ENCODE peak calls at places on chromosome 6, in nine cellular contexts. One of them, this sample, is unnamed.

GRCh38 chr6:87921034-87921433 is 126.6 kb upstream of the SPACA1 start:
- DNase-seq in GM12878: no peak
- DNase-seq in lower lobe of right lung: no peak
- DNase-seq in GM23338: no peak
- DNase-seq in lower leg skin: no peak
- DNase-seq in heart right ventricle: no peak
- DNase-seq in MM.1S: no peak
- DNase-seq in tibial artery: no peak
- DNase-seq in A549: no peak
- DNase-seq in this sample: no peak

GRCh38 chr6:10030942-10031537 is 383.8 kb downstream of the TFAP2A start:
- DNase-seq in A549: no peak
- DNase-seq in lower leg skin: no peak
- DNase-seq in GM23338: peak; percentile 79
- DNase-seq in GM12878: no peak
- DNase-seq in tibial artery: no peak
- DNase-seq in heart right ventricle: no peak
- DNase-seq in lower lobe of right lung: no peak
- DNase-seq in MM.1S: peak; percentile 24
- DNase-seq in this sample: peak; percentile 1

GRCh38 chr6:168714547-168715260 is 273.7 kb downstream of the SMOC2 start:
- DNase-seq in A549: no peak
- DNase-seq in lower leg skin: no peak
- DNase-seq in MM.1S: no peak
- DNase-seq in lower lobe of right lung: no peak
- DNase-seq in GM23338: no peak
- DNase-seq in GM12878: no peak
- DNase-seq in heart right ventricle: no peak
- DNase-seq in tibial artery: no peak
- DNase-seq in this sample: no peak

GRCh38 chr6:44177691-44178423 is 19.2 kb downstream of the CAPN11 start:
- DNase-seq in MM.1S: no peak
- DNase-seq in lower leg skin: no peak
- DNase-seq in heart right ventricle: peak; percentile 78
- DNase-seq in GM23338: no peak
- DNase-seq in tibial artery: peak; percentile 93
- DNase-seq in GM12878: no peak
- DNase-seq in lower lobe of right lung: peak; percentile 64
- DNase-seq in A549: no peak
- DNase-seq in this sample: no peak

GRCh38 chr6:18155864-18156396 is 708 bp downstream of the KDM1B start:
- DNase-seq in GM23338: peak; percentile 95
- DNase-seq in lower lobe of right lung: peak; percentile 86
- DNase-seq in tibial artery: peak; percentile 74
- DNase-seq in lower leg skin: peak; percentile 90
- DNase-seq in MM.1S: peak; percentile 76
- DNase-seq in A549: peak; percentile 76
- DNase-seq in heart right ventricle: peak; percentile 51
- DNase-seq in GM12878: peak; percentile 55
- DNase-seq in this sample: peak; percentile 60

GRCh38 chr6:138724015-138724414 is 49.6 kb upstream of the CCDC28A start:
- DNase-seq in GM12878: no peak
- DNase-seq in MM.1S: no peak
- DNase-seq in A549: no peak
- DNase-seq in heart right ventricle: peak; percentile 43
- DNase-seq in lower lobe of right lung: peak; percentile 48
- DNase-seq in tibial artery: peak; percentile 70
- DNase-seq in lower leg skin: no peak
- DNase-seq in GM23338: no peak
- DNase-seq in this sample: no peak

GRCh38 chr6:2103644-2104523 is 141.5 kb downstream of the GMDS start:
- DNase-seq in GM12878: peak; percentile 11
- DNase-seq in A549: peak; percentile 33
- DNase-seq in MM.1S: peak; percentile 41
- DNase-seq in lower lobe of right lung: no peak
- DNase-seq in tibial artery: peak; percentile 75
- DNase-seq in lower leg skin: no peak
- DNase-seq in heart right ventricle: no peak
- DNase-seq in GM23338: no peak
- DNase-seq in this sample: no peak

GRCh38 chr6:116012471-116012949 is 48.2 kb downstream of the FRK start:
- DNase-seq in lower lobe of right lung: no peak
- DNase-seq in MM.1S: no peak
- DNase-seq in lower leg skin: no peak
- DNase-seq in heart right ventricle: no peak
- DNase-seq in GM23338: no peak
- DNase-seq in A549: no peak
- DNase-seq in GM12878: no peak
- DNase-seq in tibial artery: no peak
- DNase-seq in this sample: no peak

GRCh38 chr6:11497881-11498280 is 39.7 kb upstream of the TMEM170B start:
- DNase-seq in A549: no peak
- DNase-seq in MM.1S: no peak
- DNase-seq in GM23338: no peak
- DNase-seq in lower leg skin: no peak
- DNase-seq in lower lobe of right lung: no peak
- DNase-seq in tibial artery: no peak
- DNase-seq in heart right ventricle: no peak
- DNase-seq in GM12878: no peak
- DNase-seq in this sample: no peak

GRCh38 chr6:124676033-124676432 is 286.2 kb upstream of the RNF217 start:
- DNase-seq in MM.1S: no peak
- DNase-seq in lower leg skin: no peak
- DNase-seq in tibial artery: no peak
- DNase-seq in GM12878: no peak
- DNase-seq in A549: no peak
- DNase-seq in heart right ventricle: no peak
- DNase-seq in lower lobe of right lung: no peak
- DNase-seq in GM23338: no peak
- DNase-seq in this sample: no peak

GRCh38 chr6:129131282-129131681 is 248.3 kb downstream of the LAMA2 start:
- DNase-seq in lower lobe of right lung: no peak
- DNase-seq in heart right ventricle: peak; percentile 20
- DNase-seq in MM.1S: no peak
- DNase-seq in GM12878: no peak
- DNase-seq in lower leg skin: peak; percentile 84
- DNase-seq in tibial artery: peak; percentile 82
- DNase-seq in GM23338: no peak
- DNase-seq in A549: no peak
- DNase-seq in this sample: no peak

GRCh38 chr6:10393544-10394225 is 21.2 kb downstream of the TFAP2A start:
- DNase-seq in lower lobe of right lung: no peak
- DNase-seq in A549: no peak
- DNase-seq in lower leg skin: no peak
- DNase-seq in tibial artery: no peak
- DNase-seq in GM12878: no peak
- DNase-seq in GM23338: no peak
- DNase-seq in MM.1S: no peak
- DNase-seq in heart right ventricle: no peak
- DNase-seq in this sample: no peak

GRCh38 chr6:165300401-165300800 is 9.0 kb downstream of the C6orf118 start:
- DNase-seq in A549: no peak
- DNase-seq in GM12878: no peak
- DNase-seq in GM23338: no peak
- DNase-seq in MM.1S: no peak
- DNase-seq in lower lobe of right lung: no peak
- DNase-seq in heart right ventricle: no peak
- DNase-seq in tibial artery: no peak
- DNase-seq in lower leg skin: no peak
- DNase-seq in this sample: no peak
- H3K4me3 ChIP-seq in A549: no peak overlapping the region
- H3K4me3 ChIP-seq in GM12878: no peak overlapping the region
- H3K4me3 ChIP-seq in GM23338: no peak overlapping the region
- H3K4me3 ChIP-seq in MM.1S: no peak overlapping the region
- H3K4me3 ChIP-seq in lower lobe of right lung: no peak overlapping the region
- H3K4me3 ChIP-seq in heart right ventricle: no peak overlapping the region
- H3K4me3 ChIP-seq in tibial artery: no peak overlapping the region
- H3K4me3 ChIP-seq in lower leg skin: no peak overlapping the region
- H3K4me3 ChIP-seq in this sample: no peak overlapping the region

GRCh38 chr6:152052061-152052460 is 244.6 kb downstream of the ESR1 start:
- DNase-seq in GM23338: no peak
- DNase-seq in tibial artery: no peak
- DNase-seq in lower leg skin: no peak
- DNase-seq in MM.1S: no peak
- DNase-seq in lower lobe of right lung: no peak
- DNase-seq in GM12878: no peak
- DNase-seq in A549: no peak
- DNase-seq in heart right ventricle: no peak
- DNase-seq in this sample: no peak
- TF ChIP-seq CTCF in GM23338: no peak
- TF ChIP-seq CTCF in tibial artery: no peak
- TF ChIP-seq CTCF in lower leg skin: no peak
- TF ChIP-seq CTCF in MM.1S: no peak
- TF ChIP-seq CTCF in lower lobe of right lung: no peak
- TF ChIP-seq CTCF in GM12878: no peak
- TF ChIP-seq CTCF in A549: no peak
- TF ChIP-seq CTCF in heart right ventricle: no peak
- TF ChIP-seq CTCF in this sample: no peak

DNA sequence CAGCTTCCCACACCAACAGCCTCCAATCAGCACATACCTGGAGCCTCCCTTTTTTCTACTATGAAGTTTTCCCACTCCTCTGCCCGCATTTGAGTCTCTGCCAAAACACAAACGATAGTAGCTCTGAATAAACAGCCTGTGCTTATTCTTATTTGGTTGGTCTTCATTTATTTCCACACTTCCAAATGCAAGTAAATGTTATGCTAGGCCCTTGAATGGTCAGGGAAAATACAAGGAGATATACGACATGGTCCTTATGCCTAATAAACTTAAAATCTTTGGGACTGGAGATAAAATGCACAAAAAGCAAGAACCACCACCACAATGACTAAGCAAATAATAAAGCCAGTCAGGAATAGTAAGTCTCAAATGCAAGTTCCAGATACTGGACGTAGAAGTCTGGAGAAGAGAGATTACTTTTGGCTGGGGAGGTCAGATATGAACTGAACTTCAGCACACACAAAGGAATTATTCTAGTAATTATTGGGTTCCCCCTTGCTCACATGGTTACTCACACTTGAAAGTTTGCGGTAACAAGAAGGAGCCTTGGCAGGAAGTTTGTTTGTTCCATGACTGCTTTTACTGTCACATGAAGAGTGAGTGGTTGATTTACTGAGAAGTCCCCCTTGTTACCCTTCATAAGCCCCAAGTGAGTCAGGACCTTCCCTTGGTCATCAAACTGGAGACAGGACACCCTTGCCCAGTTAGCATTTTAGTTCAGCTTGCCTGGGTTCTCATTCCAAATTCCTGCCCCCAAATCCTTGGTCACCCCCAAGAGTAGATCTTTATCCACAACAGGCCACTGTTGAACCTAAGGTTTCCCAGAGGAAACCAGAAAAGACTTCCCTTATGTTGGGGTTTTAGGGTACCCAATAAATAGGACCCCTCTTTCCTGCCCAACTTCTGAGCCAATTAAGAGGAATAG is 511.2 kb upstream of the JARID2 start:
- DNase-seq in GM23338: no peak
- DNase-seq in heart right ventricle: peak; percentile 16
- DNase-seq in MM.1S: no peak
- DNase-seq in A549: no peak
- DNase-seq in lower lobe of right lung: no peak
- DNase-seq in GM12878: peak; percentile 88
- DNase-seq in tibial artery: no peak
- DNase-seq in lower leg skin: no peak
- DNase-seq in this sample: peak; percentile 65
- H3K4me3 ChIP-seq in GM23338: no peak overlapping the region
- H3K4me3 ChIP-seq in heart right ventricle: no peak overlapping the region
- H3K4me3 ChIP-seq in MM.1S: no peak overlapping the region
- H3K4me3 ChIP-seq in A549: no peak overlapping the region
- H3K4me3 ChIP-seq in lower lobe of right lung: no peak overlapping the region
- H3K4me3 ChIP-seq in GM12878: no peak overlapping the region
- H3K4me3 ChIP-seq in tibial artery: no peak overlapping the region
- H3K4me3 ChIP-seq in lower leg skin: no peak overlapping the region
- H3K4me3 ChIP-seq in this sample: no peak overlapping the region

GRCh38 chr6:47044418-47044817 is 2.3 kb upstream of the ADGRF1 start:
- DNase-seq in heart right ventricle: no peak
- DNase-seq in MM.1S: no peak
- DNase-seq in lower lobe of right lung: no peak
- DNase-seq in A549: no peak
- DNase-seq in tibial artery: no peak
- DNase-seq in GM12878: no peak
- DNase-seq in GM23338: no peak
- DNase-seq in lower leg skin: no peak
- DNase-seq in this sample: no peak
- TF ChIP-seq CTCF in heart right ventricle: no peak
- TF ChIP-seq CTCF in MM.1S: no peak
- TF ChIP-seq CTCF in lower lobe of right lung: no peak
- TF ChIP-seq CTCF in A549: no peak
- TF ChIP-seq CTCF in tibial artery: no peak
- TF ChIP-seq CTCF in GM12878: no peak
- TF ChIP-seq CTCF in GM23338: no peak
- TF ChIP-seq CTCF in lower leg skin: no peak
- TF ChIP-seq CTCF in this sample: no peak

DNA sequence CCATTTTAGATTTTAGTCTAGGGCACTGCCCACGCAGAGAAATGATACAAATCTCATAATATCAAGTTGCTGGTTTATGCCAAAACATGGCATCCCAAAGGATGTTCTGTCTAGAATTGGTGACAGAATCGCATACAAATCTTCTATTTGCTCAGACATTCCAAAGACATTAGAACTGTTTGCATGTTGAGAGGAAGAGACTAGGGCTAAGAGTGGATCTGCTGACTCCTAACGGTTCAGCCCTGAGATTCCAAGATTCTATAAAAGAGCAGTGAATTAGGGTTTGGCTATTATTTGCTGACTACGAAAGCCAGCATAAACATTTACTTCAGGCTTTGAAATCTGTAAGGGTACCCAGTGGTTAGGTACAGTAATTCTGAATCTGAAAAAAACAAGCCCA is 3.6 kb downstream of the EPB41L2 start:
- DNase-seq in tibial artery: no peak
- DNase-seq in A549: peak; percentile 13
- DNase-seq in GM12878: no peak
- DNase-seq in heart right ventricle: no peak
- DNase-seq in lower lobe of right lung: no peak
- DNase-seq in lower leg skin: no peak
- DNase-seq in MM.1S: no peak
- DNase-seq in GM23338: no peak
- DNase-seq in this sample: no peak
- H3K4me3 ChIP-seq in tibial artery: no peak overlapping the region
- H3K4me3 ChIP-seq in A549: peak overlapping the region; percentile 9
- H3K4me3 ChIP-seq in GM12878: peak overlapping the region; percentile 88
- H3K4me3 ChIP-seq in heart right ventricle: no peak overlapping the region
- H3K4me3 ChIP-seq in lower lobe of right lung: no peak overlapping the region
- H3K4me3 ChIP-seq in lower leg skin: no peak overlapping the region
- H3K4me3 ChIP-seq in MM.1S: no peak overlapping the region
- H3K4me3 ChIP-seq in GM23338: no peak overlapping the region
- H3K4me3 ChIP-seq in this sample: no peak overlapping the region

This sample was measured in GM12864.